ENCODE peak calls at places on chromosomes 2 and 18, in six cellular contexts. M is heart left ventricle, Y is brain microvascular endothelial cell, L is neural progenitor cell, X is adrenal gland, N is cardiac muscle cell. R is an unnamed sample.

GRCh38 chr2:61183815-61184214 is 21.8 kb downstream of the C2orf74 start:
- DNase-seq in X (no peak), Y (no peak), M (no peak), N (no peak), L (no peak), R (no peak)

GRCh38 chr2:62197609-62198236 is 1.8 kb downstream of the B3GNT2 start:
- DNase-seq in M (peak), N (no peak), Y (no peak), L (peak), X (peak), R (no peak)

GRCh38 chr2:144509548-144510205 is 10.2 kb downstream of the ZEB2 start:
- DNase-seq in M (no peak), L (no peak), Y (no peak), N (no peak), X (no peak), R (no peak)

GRCh38 chr2:62765619-62766376 is 60.3 kb downstream of the EHBP1 start:
- DNase-seq in N (peak), X (no peak), M (no peak), L (no peak), Y (no peak), R (no peak)

GRCh38 chr2:218883491-218884490 is 3.1 kb downstream of the WNT10A start:
- DNase-seq in Y (no peak), M (no peak), L (peak), X (no peak), N (no peak), R (no peak)

GRCh38 chr2:39464867-39465266 is 27.8 kb upstream of the MAP4K3 start:
- DNase-seq in Y (no peak), M (no peak), X (no peak), L (no peak), N (no peak), R (no peak)

GRCh38 chr2:149648282-149649030 is 60.9 kb upstream of the MMADHC start:
- DNase-seq in L (no peak), N (peak), Y (peak), X (peak), M (no peak), R (peak)

GRCh38 chr18:77165489-77166415 is 33.2 kb upstream of the MBP start:
- DNase-seq in X (no peak), Y (peak), N (peak), L (no peak), M (peak), R (no peak)

GRCh38 chr2:219783551-219783950 is 156.1 kb downstream of the SLC4A3 start:
- DNase-seq in L (no peak), N (no peak), X (no peak), M (no peak), Y (no peak), R (no peak)

GRCh38 chr18:34795070-34795740 is 85.1 kb downstream of the DTNA start:
- DNase-seq in X (no peak), L (no peak), N (no peak), M (no peak), Y (no peak), R (no peak)

GRCh38 chr2:226873051-226873620 is 37.3 kb downstream of the RHBDD1 start:
- DNase-seq in L (no peak), Y (peak), N (peak), X (no peak), M (no peak), R (no peak)

GRCh38 chr18:44569391-44570055 is 111.2 kb upstream of the SETBP1 start:
- DNase-seq in L (no peak), X (no peak), M (no peak), N (no peak), Y (no peak), R (no peak)

GRCh38 chr2:127310980-127311379 is 17.0 kb upstream of the ERCC3 start:
- DNase-seq in M (no peak), L (no peak), Y (no peak), N (no peak), X (no peak), R (no peak)
- TF ChIP-seq CTCF in M (no peak), L (no peak), Y (no peak), N (no peak), X (no peak), R (no peak)

DNA sequence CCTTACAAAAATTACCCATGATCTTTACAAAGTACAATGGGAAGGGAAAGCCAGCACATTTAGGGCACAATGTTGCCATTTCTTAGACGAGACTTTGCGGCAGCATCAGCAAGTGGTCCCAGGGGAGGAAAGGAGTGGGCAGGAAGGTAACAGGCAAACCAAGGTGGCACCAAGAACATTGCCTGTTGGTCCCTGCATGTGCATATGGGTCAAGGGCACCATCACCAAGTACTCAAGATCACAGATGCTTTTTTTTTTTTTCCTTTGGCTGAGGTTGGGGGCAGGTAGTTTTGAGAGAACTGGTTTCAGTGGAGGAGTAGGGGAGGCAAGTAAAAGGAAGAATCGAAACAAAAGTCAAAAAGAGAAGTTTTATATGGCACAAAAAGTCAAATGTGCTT is 753 bp upstream of the CYTIP start:
- DNase-seq in M (no peak), Y (no peak), X (no peak), L (no peak), N (no peak), R (no peak)
- H3K4me3 ChIP-seq in M (no peak), Y (no peak), X (no peak), L (no peak), N (no peak), R (no peak)

DNA sequence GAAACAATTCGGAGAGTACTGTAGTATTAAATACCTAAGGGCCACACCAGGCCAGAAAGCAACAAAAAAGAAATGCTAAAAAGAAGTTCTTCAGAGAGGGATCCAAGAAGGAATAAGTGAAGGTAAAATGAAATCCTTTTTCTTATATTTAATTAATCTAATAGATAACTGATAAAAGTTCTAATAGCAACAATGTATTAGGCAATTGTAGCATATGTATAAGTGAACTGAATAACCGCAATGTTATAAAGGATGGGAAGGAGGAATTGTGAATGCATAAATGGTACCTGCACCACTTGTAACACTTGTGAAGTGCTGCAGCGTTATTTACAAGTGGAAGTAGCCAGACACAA is 21.8 kb downstream of the TMSB10 start:
- DNase-seq in X (no peak), M (no peak), L (no peak), N (no peak), Y (no peak), R (no peak)
- TF ChIP-seq CTCF in X (no peak), M (no peak), L (no peak), N (no peak), Y (no peak), R (no peak)

GRCh38 chr2:33033524-33034150 is 86.9 kb downstream of the LTBP1 start:
- DNase-seq in N (peak), Y (peak), M (no peak), X (no peak), L (peak), R (no peak)
- H3K4me3 ChIP-seq in N (no peak), Y (peak), M (peak), X (no peak), L (peak), R (peak)

DNA sequence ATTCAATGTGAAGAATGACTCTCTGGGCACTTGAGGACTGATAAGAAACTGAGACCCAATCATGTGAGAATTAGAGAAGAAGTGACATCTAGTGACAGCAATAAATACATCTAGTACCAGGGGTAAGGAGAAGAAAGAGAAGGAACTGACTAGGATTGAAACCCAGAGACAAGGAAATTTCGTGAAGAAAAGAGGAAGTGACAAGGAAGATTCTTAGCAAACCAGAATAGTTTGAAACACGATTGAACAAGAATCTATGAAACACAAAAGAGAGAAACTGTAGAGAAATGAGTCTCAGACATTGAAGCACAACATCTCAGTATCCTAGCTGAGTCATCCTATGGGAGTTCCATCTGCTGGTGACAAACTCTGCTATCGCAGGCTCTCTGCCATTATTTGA is 571.9 kb upstream of the PKDCC start:
- DNase-seq in N (no peak), M (no peak), Y (no peak), L (no peak), X (no peak), R (no peak)
- TF ChIP-seq CTCF in N (no peak), M (no peak), Y (no peak), L (no peak), X (no peak), R (no peak)

GRCh38 chr2:17270894-17271293 is 247.3 kb downstream of the RAD51AP2 start:
- DNase-seq in L (no peak), X (no peak), Y (no peak), M (no peak), N (no peak), R (no peak)
- H3K4me3 ChIP-seq in L (no peak), X (no peak), Y (no peak), M (no peak), N (no peak), R (no peak)

R was measured in AG04449.